ENCODE peak calls at places on chromosomes 2 and 18, in six cellular contexts. C is foreskin fibroblast, F is IMR-90, H is pancreas, U is hepatocyte, W is progenitor cell of endocrine pancreas. T is an unnamed sample.

GRCh38 chr2:62215306-62216064 is 19.6 kb downstream of the B3GNT2 start:
- DNase-seq in C (peak; percentile 20), F (peak; percentile 46), H (no peak), U (peak; percentile 23), W (no peak), T (no peak)

GRCh38 chr18:48608581-48608980 is 69.8 kb downstream of the CTIF start:
- DNase-seq in C (no peak), F (no peak), H (no peak), U (no peak), W (no peak), T (no peak)

GRCh38 chr2:149383340-149383739 is 53.0 kb downstream of the LYPD6 start:
- DNase-seq in C (peak; percentile 92), F (peak; percentile 75), H (no peak), U (no peak), W (no peak), T (no peak)

GRCh38 chr2:105747997-105748396 is 3.3 kb downstream of the NCK2 start:
- DNase-seq in C (no peak), F (peak; percentile 10), H (no peak), U (no peak), W (no peak), T (no peak)

GRCh38 chr2:27322301-27322765 is 564 bp downstream of the MPV17 start:
- DNase-seq in C (peak; percentile 45), F (peak; percentile 8), H (peak; percentile 66), U (peak; percentile 44), W (no peak), T (peak; percentile 29)

GRCh38 chr2:151367571-151367970 is 10.2 kb downstream of the TNFAIP6 start:
- DNase-seq in C (no peak), F (peak; percentile 36), H (no peak), U (no peak), W (no peak), T (no peak)

GRCh38 chr2:49948744-49949143 is 794.4 kb upstream of the FSHR start:
- DNase-seq in C (no peak), F (no peak), H (no peak), U (no peak), W (no peak), T (no peak)

GRCh38 chr18:3444954-3445353 is 5.0 kb upstream of the TGIF1 start:
- DNase-seq in C (no peak), F (no peak), H (no peak), U (no peak), W (no peak), T (no peak)

GRCh38 chr2:96146151-96146880 is 1.1 kb upstream of the DUSP2 start:
- DNase-seq in C (no peak), F (peak; percentile 16), H (peak; percentile 58), U (no peak), W (no peak), T (no peak)

GRCh38 chr18:23133860-23134779 is 1.2 kb upstream of the CABLES1 start:
- DNase-seq in C (no peak), F (no peak), H (no peak), U (peak; percentile 70), W (peak; percentile 30), T (peak; percentile 34)

GRCh38 chr2:47686018-47686417 is 96.9 kb upstream of the MSH6 start:
- DNase-seq in C (no peak), F (no peak), H (no peak), U (no peak), W (no peak), T (no peak)

GRCh38 chr2:197800091-197800490 is 4.3 kb upstream of the PLCL1 start:
- DNase-seq in C (no peak), F (no peak), H (no peak), U (no peak), W (no peak), T (no peak)

GRCh38 chr2:11567631-11568031 is 33.8 kb downstream of the GREB1 start:
- DNase-seq in C (no peak), F (no peak), H (peak; percentile 44), U (no peak), W (no peak), T (no peak)

GRCh38 chr2:152423684-152424083 is 88.7 kb downstream of the FMNL2 start:
- DNase-seq in C (no peak), F (no peak), H (no peak), U (no peak), W (no peak), T (no peak)

GRCh38 chr2:219461061-219461514 is 26.4 kb downstream of the SPEG start:
- DNase-seq in C (no peak), F (peak; percentile 17), H (no peak), U (peak; percentile 40), W (no peak), T (no peak)

GRCh38 chr2:166439078-166439477 is 55.0 kb downstream of the SCN7A start:
- DNase-seq in C (no peak), F (no peak), H (no peak), U (no peak), W (no peak), T (no peak)

GRCh38 chr2:5609191-5609590 is 83.0 kb upstream of the SOX11 start:
- DNase-seq in C (no peak), F (no peak), H (no peak), U (peak; percentile 40), W (no peak), T (peak; percentile 39)

GRCh38 chr18:57780318-57781127 is 22.6 kb downstream of the ATP8B1 start:
- DNase-seq in C (peak; percentile 78), F (peak; percentile 94), H (no peak), U (no peak), W (no peak), T (no peak)

GRCh38 chr18:58630071-58630470 is 1.2 kb upstream of the ALPK2 start:
- DNase-seq in C (no peak), F (no peak), H (no peak), U (no peak), W (no peak), T (no peak)

GRCh38 chr2:201273330-201273983 is 13.1 kb downstream of the CASP8 start:
- DNase-seq in C (no peak), F (no peak), H (no peak), U (no peak), W (no peak), T (no peak)

GRCh38 chr2:239290618-239291504 is 110.0 kb downstream of the HDAC4 start:
- DNase-seq in C (no peak), F (no peak), H (peak; percentile 54), U (no peak), W (no peak), T (no peak)

GRCh38 chr2:200221055-200221692 is 85.3 kb upstream of the SPATS2L start:
- DNase-seq in C (no peak), F (no peak), H (no peak), U (peak; percentile 69), W (no peak), T (no peak)

GRCh38 chr2:169365093-169365483 is 2.8 kb upstream of the LRP2 start:
- DNase-seq in C (no peak), F (no peak), H (no peak), U (no peak), W (no peak), T (no peak)

GRCh38 chr18:374735-375168 is 106.9 kb upstream of the THOC1 start:
- DNase-seq in C (peak; percentile 58), F (no peak), H (no peak), U (no peak), W (no peak), T (no peak)

GRCh38 chr18:24734058-24734457 is 273.6 kb downstream of the HRH4 start:
- DNase-seq in C (peak; percentile 8), F (no peak), H (no peak), U (peak; percentile 38), W (no peak), T (peak; percentile 42)
- TF ChIP-seq CTCF in C (peak; percentile 12), F (peak; percentile 16), H (no peak), U (peak; percentile 48), W (peak; percentile 46), T (peak; percentile 52)

GRCh38 chr18:36441872-36442271 is 144.4 kb downstream of the FHOD3 start:
- DNase-seq in C (peak; percentile 54), F (peak; percentile 70), H (no peak), U (no peak), W (no peak), T (no peak)
- TF ChIP-seq CTCF in C (no peak), F (no peak), H (no peak), U (no peak), W (no peak), T (no peak)

DNA sequence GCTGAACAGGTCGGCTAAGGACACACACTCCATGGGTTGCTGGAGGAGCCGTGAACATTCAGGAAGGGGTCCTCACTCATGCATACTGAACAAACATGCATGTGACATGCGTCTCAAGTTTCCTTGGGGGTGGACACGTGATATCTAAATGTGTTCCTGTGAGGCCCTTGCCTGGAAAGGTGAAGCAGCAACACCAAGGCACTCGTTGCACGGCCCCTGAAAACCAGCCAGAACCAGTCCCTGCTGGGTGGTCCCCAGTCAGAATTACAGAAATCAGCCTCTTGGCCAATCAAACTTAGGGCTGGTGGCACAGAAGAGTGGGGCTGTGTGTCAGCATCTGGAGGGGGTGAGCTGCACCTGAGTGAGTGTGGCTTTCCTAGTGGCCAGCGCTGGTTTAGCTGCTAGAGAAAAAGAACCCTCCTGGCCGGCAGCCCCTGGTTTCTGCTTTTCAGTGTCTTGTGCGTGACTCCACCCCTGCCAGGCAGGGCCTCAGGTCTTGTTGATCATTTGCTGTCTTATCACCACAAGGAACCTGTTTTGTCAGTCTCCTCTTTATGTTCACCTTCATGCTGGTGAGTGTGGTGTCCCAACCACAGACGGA is 3.2 kb upstream of the AQP12B start:
- DNase-seq in C (no peak), F (no peak), H (peak; percentile 75), U (peak; percentile 75), W (no peak), T (no peak)
- TF ChIP-seq CTCF in C (no peak), F (no peak), H (no peak), U (no peak), W (peak; percentile 42), T (no peak)

GRCh38 chr2:19899853-19900525 is 1.8 kb downstream of the TTC32 start:
- DNase-seq in C (no peak), F (no peak), H (no peak), U (no peak), W (no peak), T (no peak)

GRCh38 chr2:19902272-19902730 is 518 bp upstream of the TTC32 start:
- DNase-seq in C (peak; percentile 29), F (no peak), H (no peak), U (no peak), W (no peak), T (no peak)

GRCh38 chr2:19901201-19901457 is 654 bp downstream of the TTC32 start:
- DNase-seq in C (no peak), F (no peak), H (no peak), U (no peak), W (no peak), T (no peak)

GRCh38 chr2:19900536-19901200 is 1.1 kb downstream of the TTC32 start:
- DNase-seq in C (peak; percentile 23), F (no peak), H (no peak), U (no peak), W (no peak), T (no peak)

DNA sequence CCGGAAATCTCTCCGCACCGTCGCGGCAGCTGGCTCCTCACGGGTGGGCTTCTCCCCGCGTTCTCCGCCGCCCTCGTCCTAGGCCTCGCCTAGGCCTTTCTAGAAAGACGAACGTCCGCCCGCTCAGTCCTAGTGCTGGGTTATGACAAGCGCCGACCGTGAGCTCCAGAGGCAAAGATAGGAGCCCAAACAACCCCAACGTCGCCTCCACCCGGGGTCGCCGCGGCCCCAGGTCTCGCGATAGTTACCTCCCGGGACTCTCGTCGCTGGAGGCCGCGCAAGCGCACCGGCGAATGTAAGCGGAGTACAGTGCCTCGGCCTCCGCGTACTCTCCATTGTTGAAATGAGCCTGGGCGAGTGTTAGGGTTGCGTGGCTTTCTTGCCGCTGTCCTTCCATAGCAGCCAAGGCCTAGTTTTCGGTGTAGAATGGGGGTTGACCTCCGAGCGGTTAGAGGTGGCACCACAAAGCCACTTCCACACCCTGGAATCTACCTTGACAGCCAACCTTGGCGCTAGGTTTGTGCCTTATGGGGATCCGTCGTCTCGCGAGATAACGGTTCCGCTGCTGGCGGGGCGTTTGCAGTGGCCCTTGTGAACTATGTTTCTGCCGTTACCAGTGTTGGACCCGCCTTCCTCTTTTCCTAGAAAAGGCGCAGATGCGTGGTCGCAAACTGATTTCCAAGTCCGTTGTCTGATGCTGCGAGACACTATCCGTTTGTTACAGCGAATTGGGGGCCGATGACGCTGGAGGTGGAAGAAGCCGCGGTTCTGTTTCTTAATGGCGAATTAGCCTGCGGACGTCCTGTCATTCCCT is at the start of gene TTC32:
- DNase-seq in C (peak; percentile 96), F (peak; percentile 94), H (peak; percentile 97), U (peak; percentile 95), W (peak; percentile 87), T (peak; percentile 92)
- TF ChIP-seq CTCF in C (no peak), F (no peak), H (no peak), U (no peak), W (no peak), T (no peak)